ENCODE peak calls at places on chromosomes 7 and 10, in seven cellular contexts. H is endodermal cell; E is ovary; G is RWPE1; R is thyroid gland; N is CD4-positive, alpha-beta T cell; V is psoas muscle. C is an unnamed sample.

GRCh38 chr7:3579638-3580219 is 278.7 kb downstream of the SDK1 start:
- DNase-seq in R (no peak), E (no peak), H (no peak), N (no peak), G (no peak), V (no peak), C (no peak)

GRCh38 chr7:22676385-22676784 is 50.6 kb upstream of the IL6 start:
- DNase-seq in E (no peak), N (no peak), G (no peak), R (no peak), V (no peak), H (no peak), C (no peak)

GRCh38 chr7:44964384-44964830 is 14.4 kb downstream of the MYO1G start:
- DNase-seq in E (peak), G (no peak), N (no peak), V (no peak), R (no peak), H (peak), C (no peak)

GRCh38 chr7:151408839-151409554 is 841 bp downstream of the WDR86 start:
- DNase-seq in N (peak), G (no peak), H (peak), R (peak), V (peak), E (no peak), C (peak)

GRCh38 chr7:36838616-36839015 is 114.3 kb upstream of the AOAH start:
- DNase-seq in E (no peak), N (no peak), H (no peak), G (no peak), V (no peak), R (no peak), C (peak)

GRCh38 chr7:42263971-42264370 is 27.0 kb upstream of the GLI3 start:
- DNase-seq in H (no peak), R (no peak), V (peak), N (no peak), G (no peak), E (no peak), C (no peak)

GRCh38 chr7:28389504-28390385 is 22.6 kb upstream of the CREB5 start:
- DNase-seq in H (no peak), R (no peak), E (no peak), V (no peak), G (no peak), N (no peak), C (no peak)

GRCh38 chr10:76150139-76150885 is 718.9 kb downstream of the LRMDA start:
- DNase-seq in E (no peak), H (peak), N (no peak), R (peak), G (peak), V (no peak), C (no peak)

GRCh38 chr10:129491123-129491734 is 24.2 kb downstream of the MGMT start:
- DNase-seq in G (no peak), E (no peak), H (no peak), R (no peak), N (no peak), V (no peak), C (no peak)

GRCh38 chr7:52708846-52709245 is 326.6 kb upstream of the POM121L12 start:
- DNase-seq in E (no peak), H (no peak), G (no peak), V (no peak), R (no peak), N (no peak), C (no peak)

GRCh38 chr7:974172-974571 is 1.2 kb downstream of the COX19 start:
- DNase-seq in N (no peak), R (no peak), V (no peak), G (no peak), H (no peak), E (no peak), C (no peak)

GRCh38 chr10:110487411-110488123 is 10.1 kb upstream of the DUSP5 start:
- DNase-seq in V (no peak), E (no peak), R (no peak), G (peak), N (no peak), H (peak), C (no peak)

GRCh38 chr7:50473531-50473930 is 23.4 kb upstream of the FIGNL1 start:
- DNase-seq in N (no peak), V (peak), G (no peak), H (no peak), E (no peak), R (no peak), C (no peak)

GRCh38 chr7:748446-748845 is 21.4 kb upstream of the PRKAR1B start:
- DNase-seq in H (no peak), V (peak), N (no peak), R (no peak), G (no peak), E (no peak), C (no peak)

GRCh38 chr10:52216852-52217251 is 97.2 kb upstream of the DKK1 start:
- DNase-seq in V (no peak), E (no peak), N (no peak), H (no peak), G (no peak), R (no peak), C (no peak)

GRCh38 chr7:31646969-31647368 is 40.0 kb upstream of the PPP1R17 start:
- DNase-seq in V (no peak), E (no peak), R (no peak), G (no peak), N (no peak), H (no peak), C (no peak)

GRCh38 chr7:72751978-72752377 is 76.0 kb downstream of the TYW1B start:
- DNase-seq in R (no peak), G (no peak), N (no peak), E (no peak), V (no peak), H (peak), C (peak)
- TF ChIP-seq CTCF in R (no peak), G (no peak), N (no peak), E (no peak), V (no peak), H (peak), C (peak)

GRCh38 chr7:83947260-83947659 is 247.3 kb downstream of the SEMA3A start:
- DNase-seq in G (no peak), N (no peak), V (no peak), R (no peak), H (peak), E (no peak), C (no peak)
- TF ChIP-seq CTCF in G (peak), N (no peak), V (no peak), R (peak), H (peak), E (no peak), C (peak)

GRCh38 chr7:106290319-106290718 is 5.5 kb upstream of the NAMPT start:
- DNase-seq in N (no peak), E (no peak), R (no peak), G (no peak), V (no peak), H (no peak), C (no peak)

GRCh38 chr7:106291247-106291646 is 6.5 kb upstream of the NAMPT start:
- DNase-seq in V (no peak), H (no peak), N (no peak), G (no peak), R (no peak), E (no peak), C (no peak)

GRCh38 chr7:106289848-106290247 is 5.1 kb upstream of the NAMPT start:
- DNase-seq in E (no peak), R (no peak), H (no peak), N (no peak), V (no peak), G (no peak), C (no peak)

DNA sequence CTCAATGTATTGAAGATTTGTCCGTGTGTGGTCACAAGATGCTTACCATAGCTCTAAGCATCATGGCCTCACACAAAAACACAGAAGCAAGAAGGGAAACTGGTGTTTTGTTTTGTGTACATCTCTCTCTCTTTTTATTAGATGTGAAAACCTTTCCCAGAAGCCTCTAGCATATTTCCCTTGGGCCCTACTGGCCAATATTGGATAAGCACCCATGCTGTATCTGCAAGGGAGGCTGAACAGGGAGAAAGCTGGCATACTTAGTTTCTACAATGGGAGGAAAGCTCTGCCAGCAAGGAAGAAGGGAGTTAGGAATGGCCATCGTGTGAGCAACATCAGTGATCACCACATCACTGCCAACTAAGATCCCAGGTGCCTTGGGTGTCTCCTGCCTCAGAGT is 9.6 kb upstream of the NAMPT start:
- DNase-seq in R (no peak), E (no peak), H (no peak), G (no peak), V (no peak), N (no peak), C (no peak)
- TF ChIP-seq CTCF in R (no peak), E (no peak), H (peak), G (no peak), V (no peak), N (no peak), C (no peak)

DNA sequence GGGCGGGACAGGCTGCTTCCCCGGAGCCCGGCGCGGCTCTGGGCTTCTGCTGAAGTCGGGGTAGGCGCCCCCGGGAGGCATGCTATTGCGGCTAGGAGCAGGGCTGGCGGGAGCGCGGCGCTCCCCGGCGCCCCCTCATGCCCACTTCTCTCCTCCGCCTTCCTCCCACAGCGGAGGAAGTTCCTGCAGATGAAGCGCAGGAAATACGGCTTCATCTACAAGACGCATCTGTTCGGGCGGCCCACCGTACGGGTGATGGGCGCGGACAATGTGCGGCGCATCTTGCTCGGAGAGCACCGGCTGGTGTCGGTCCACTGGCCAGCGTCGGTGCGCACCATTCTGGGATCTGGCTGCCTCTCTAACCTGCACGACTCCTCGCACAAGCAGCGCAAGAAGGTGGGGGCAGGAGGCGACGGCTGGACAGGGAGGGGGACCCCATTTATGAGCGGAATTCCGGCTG is 474 bp downstream of the CYP26A1 start:
- DNase-seq in H (peak), E (no peak), R (no peak), G (no peak), V (no peak), N (no peak), C (no peak)
- TF ChIP-seq CTCF in H (no peak), E (no peak), R (no peak), G (no peak), V (no peak), N (no peak), C (peak)